ENCODE peak calls at places on chromosomes 2 and 18, in nine cellular contexts. N is mammary epithelial cell; I is CD4-positive, alpha-beta T cell; P is nephron progenitor cell; M is Caco-2; E is transverse colon; V is A673; X is left lung; B is brain microvascular endothelial cell. U is an unnamed sample.

GRCh38 chr2:71277536-71278103 is 50.7 kb upstream of the PAIP2B start:
- DNase-seq in N (peak; percentile 21), I (no peak), P (peak; percentile 67), M (peak; percentile 81), E (peak; percentile 27), V (peak; percentile 65), X (no peak), B (peak; percentile 40), U (no peak)

GRCh38 chr2:96324716-96325037 is 440 bp upstream of the ITPRIPL1 start:
- DNase-seq in N (no peak), I (no peak), P (no peak), M (no peak), E (no peak), V (no peak), X (no peak), B (no peak), U (no peak)

GRCh38 chr2:12675352-12675795 is 41.4 kb upstream of the TRIB2 start:
- DNase-seq in N (peak; percentile 31), I (no peak), P (no peak), M (no peak), E (no peak), V (peak; percentile 16), X (no peak), B (peak; percentile 76), U (no peak)

GRCh38 chr2:67502346-67503065 is 105.4 kb downstream of the ETAA1 start:
- DNase-seq in N (no peak), I (no peak), P (no peak), M (no peak), E (no peak), V (no peak), X (no peak), B (no peak), U (no peak)

GRCh38 chr18:9417081-9417841 is 58.1 kb upstream of the RALBP1 start:
- DNase-seq in N (peak; percentile 11), I (no peak), P (no peak), M (no peak), E (no peak), V (peak; percentile 26), X (peak; percentile 65), B (peak; percentile 54), U (no peak)

GRCh38 chr2:36329746-36330145 is 25.8 kb upstream of the CRIM1 start:
- DNase-seq in N (peak; percentile 60), I (no peak), P (no peak), M (peak; percentile 57), E (no peak), V (no peak), X (no peak), B (peak; percentile 81), U (peak; percentile 78)

GRCh38 chr2:68762665-68763064 is 28.1 kb downstream of the ARHGAP25 start:
- DNase-seq in N (no peak), I (no peak), P (no peak), M (no peak), E (no peak), V (no peak), X (no peak), B (peak; percentile 64), U (no peak)

GRCh38 chr18:12645751-12646203 is 12.1 kb downstream of the SPIRE1 start:
- DNase-seq in N (peak; percentile 44), I (no peak), P (no peak), M (no peak), E (no peak), V (no peak), X (no peak), B (peak; percentile 7), U (no peak)

GRCh38 chr2:153388246-153388645 is 90.3 kb downstream of the RPRM start:
- DNase-seq in N (peak; percentile 62), I (no peak), P (no peak), M (no peak), E (no peak), V (no peak), X (no peak), B (no peak), U (no peak)

GRCh38 chr2:234003972-234004617 is 46.4 kb upstream of the SPP2 start:
- DNase-seq in N (peak; percentile 89), I (no peak), P (no peak), M (no peak), E (no peak), V (peak; percentile 90), X (no peak), B (peak; percentile 94), U (peak; percentile 85)

GRCh38 chr2:43727634-43728014 is 46.2 kb upstream of the DYNC2LI1 start:
- DNase-seq in N (no peak), I (no peak), P (no peak), M (no peak), E (no peak), V (no peak), X (no peak), B (no peak), U (no peak)

GRCh38 chr2:158969717-158970521 is 1.5 kb downstream of the TANC1 start:
- DNase-seq in N (peak; percentile 46), I (no peak), P (peak; percentile 41), M (peak; percentile 65), E (peak; percentile 51), V (peak; percentile 24), X (peak; percentile 84), B (no peak), U (peak; percentile 34)

GRCh38 chr2:1758774-1759610 is 14.7 kb upstream of the PXDN start:
- DNase-seq in N (no peak), I (no peak), P (no peak), M (no peak), E (no peak), V (no peak), X (no peak), B (no peak), U (no peak)

GRCh38 chr18:79506191-79507075 is 110.7 kb downstream of the NFATC1 start:
- DNase-seq in N (no peak), I (no peak), P (no peak), M (no peak), E (peak; percentile 11), V (no peak), X (peak; percentile 81), B (no peak), U (no peak)

GRCh38 chr2:61109291-61109690 is 43.6 kb downstream of the SANBR start:
- DNase-seq in N (peak; percentile 56), I (no peak), P (no peak), M (no peak), E (no peak), V (no peak), X (no peak), B (no peak), U (no peak)

DNA sequence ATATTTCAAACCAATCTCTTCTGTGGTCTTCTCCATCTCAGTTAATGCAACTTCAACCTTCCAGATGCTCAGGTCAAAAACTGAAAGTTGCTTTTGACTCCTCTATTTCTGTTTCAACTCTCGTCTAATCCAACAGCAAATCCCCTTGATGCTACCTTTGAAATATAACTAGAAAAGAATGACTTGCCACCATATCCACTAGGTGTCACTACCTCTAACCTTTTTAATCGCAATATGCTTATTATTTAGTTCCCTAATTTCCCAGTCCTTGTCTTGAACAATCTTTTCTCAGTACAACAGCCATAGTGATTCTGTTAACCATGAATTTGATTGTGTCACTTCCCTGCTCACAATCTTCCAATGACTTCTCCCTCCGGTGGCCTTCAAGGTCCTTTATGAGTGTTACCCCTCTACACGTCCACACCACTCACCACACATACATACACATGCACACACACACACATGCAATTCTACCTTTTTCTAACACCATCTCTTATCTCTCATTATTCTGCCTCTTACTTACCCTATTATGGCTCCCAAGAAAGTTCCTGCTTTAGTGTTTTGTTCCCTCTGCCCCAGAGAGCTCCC is 245.5 kb upstream of the KCNJ3 start:
- DNase-seq in N (no peak), I (no peak), P (no peak), M (no peak), E (no peak), V (peak; percentile 57), X (no peak), B (no peak), U (no peak)
- TF ChIP-seq CTCF in N (peak; percentile 54), I (no peak), P (no peak), M (peak; percentile 16), E (no peak), V (peak; percentile 64), X (no peak), B (peak; percentile 26), U (peak; percentile 63)

DNA sequence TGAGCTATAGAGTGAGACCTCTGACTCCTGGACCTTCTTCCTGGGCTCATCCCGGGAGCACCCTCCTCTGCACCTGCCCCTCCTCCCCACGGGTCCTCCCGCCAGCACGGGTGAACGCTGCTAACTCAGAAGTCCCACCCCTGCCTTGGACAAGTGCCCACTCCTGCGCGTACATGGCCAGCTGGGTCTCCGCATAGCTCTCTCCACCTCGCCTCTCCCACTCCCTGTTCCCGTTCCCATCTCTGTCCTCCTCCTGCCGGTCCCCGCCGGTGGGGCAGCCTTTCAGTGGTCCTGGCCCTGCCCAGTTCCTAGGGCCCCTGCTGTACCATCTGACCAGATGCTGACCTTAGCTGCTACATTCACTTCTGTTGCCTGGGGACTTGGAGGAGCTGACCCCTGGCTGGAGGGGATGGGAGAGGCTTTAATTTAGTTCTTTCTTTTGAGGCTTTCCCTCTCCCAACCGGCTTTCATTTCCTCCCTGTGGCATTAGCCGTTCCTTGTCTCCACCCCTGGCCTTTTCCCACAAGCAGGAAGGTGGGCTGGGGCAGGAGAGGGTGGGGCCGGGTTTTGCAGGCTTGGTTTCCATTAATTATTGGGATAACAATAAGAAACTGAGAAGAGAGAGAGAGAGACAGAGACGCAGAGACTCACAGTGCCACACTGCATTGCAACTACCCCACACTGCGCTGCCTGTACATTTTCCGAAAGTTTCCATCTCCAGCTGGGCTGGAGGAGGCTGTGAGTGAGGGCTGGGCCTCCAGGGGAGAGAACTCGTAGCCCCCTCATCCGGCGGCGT is 136.2 kb downstream of the SH3BP4 start:
- DNase-seq in N (no peak), I (no peak), P (peak; percentile 18), M (no peak), E (peak; percentile 19), V (no peak), X (no peak), B (no peak), U (no peak)
- TF ChIP-seq CTCF in N (no peak), I (no peak), P (no peak), M (no peak), E (no peak), V (no peak), X (no peak), B (peak; percentile 49), U (no peak)

DNA sequence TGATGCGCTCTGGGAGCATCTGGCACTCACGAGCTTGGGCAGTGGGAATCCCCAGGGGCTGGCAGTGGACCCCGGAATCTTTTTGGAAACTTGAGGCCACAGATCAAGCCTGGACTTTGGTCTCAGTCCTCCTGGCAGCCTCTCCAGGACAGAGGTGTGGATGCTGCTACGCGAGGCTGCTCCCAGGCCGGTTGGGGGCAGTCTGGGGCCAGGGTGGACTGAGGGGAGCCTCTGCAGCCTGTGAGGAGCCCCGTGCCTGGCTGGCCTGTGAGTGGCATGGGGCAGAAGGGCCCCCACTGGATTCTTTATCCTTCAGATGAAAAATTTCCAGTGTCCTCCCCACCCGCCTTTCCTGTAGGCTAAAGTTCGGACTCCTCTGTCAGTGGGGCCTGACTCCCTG is 12.7 kb upstream of the DES start:
- DNase-seq in N (no peak), I (no peak), P (no peak), M (no peak), E (no peak), V (no peak), X (no peak), B (no peak), U (no peak)
- TF ChIP-seq CTCF in N (no peak), I (no peak), P (no peak), M (no peak), E (no peak), V (no peak), X (no peak), B (peak; percentile 36), U (no peak)

DNA sequence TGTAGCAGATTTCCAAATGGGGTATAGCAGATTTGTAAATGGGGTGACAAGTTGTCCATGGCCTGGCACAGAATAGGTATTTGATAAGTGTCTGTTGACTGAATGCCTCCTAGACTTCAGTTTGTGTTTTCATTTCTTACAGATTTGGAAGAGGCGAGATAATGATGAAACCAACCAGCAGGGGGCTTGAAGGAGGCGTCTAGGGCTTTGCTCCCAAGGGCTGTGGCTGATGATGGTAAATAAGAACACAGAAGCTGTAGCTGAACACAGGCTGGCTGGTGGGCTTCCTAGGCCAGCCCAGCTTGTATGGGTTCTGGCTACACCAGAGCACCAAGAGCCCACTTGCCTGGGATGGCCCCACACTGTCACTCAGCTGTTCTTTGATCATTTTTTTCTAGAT is 19.4 kb downstream of the SFTPB start:
- DNase-seq in N (no peak), I (no peak), P (no peak), M (peak; percentile 49), E (no peak), V (peak; percentile 61), X (no peak), B (peak; percentile 68), U (peak; percentile 49)
- TF ChIP-seq CTCF in N (peak; percentile 35), I (peak; percentile 17), P (peak; percentile 2), M (peak; percentile 52), E (peak; percentile 22), V (peak; percentile 46), X (peak; percentile 25), B (peak; percentile 81), U (peak; percentile 89)